ENCODE peak calls at places on chromosomes 2 and 18, in four cellular contexts. L, H, S and J are unnamed samples.

GRCh38 chr2:47193607-47194006 is 38.5 kb upstream of the STPG4 start:
- DNase-seq in H (no peak), S (no peak), L (no peak), J (no peak)

GRCh38 chr2:170715932-170716777 is 1.0 kb downstream of the SP5 start:
- DNase-seq in H (no peak), L (peak), S (no peak), J (no peak)

GRCh38 chr2:215983581-215984351 is 29.6 kb downstream of the MREG start:
- DNase-seq in L (no peak), H (no peak), S (no peak), J (no peak)

GRCh38 chr2:4217737-4218136 is 514.4 kb downstream of the DCDC2C start:
- DNase-seq in L (no peak), H (no peak), S (no peak), J (no peak)

GRCh38 chr18:36419188-36419912 is 121.8 kb downstream of the FHOD3 start:
- DNase-seq in L (no peak), S (no peak), H (no peak), J (no peak)

GRCh38 chr2:191311156-191311555 is 66.0 kb downstream of the MYO1B start:
- DNase-seq in L (no peak), S (no peak), H (no peak), J (no peak)

GRCh38 chr2:164606557-164606956 is 14.7 kb downstream of the GRB14 start:
- DNase-seq in L (no peak), S (no peak), H (no peak), J (no peak)

GRCh38 chr2:120483355-120483754 is 137.4 kb downstream of the INHBB start:
- DNase-seq in S (no peak), H (peak), L (no peak), J (no peak)

GRCh38 chr18:13915973-13916372 is 637 bp upstream of the MC2R start:
- DNase-seq in H (no peak), S (no peak), L (peak), J (no peak)

GRCh38 chr2:65256088-65256487 is 28.5 kb downstream of the ACTR2 start:
- DNase-seq in L (no peak), S (no peak), H (no peak), J (no peak)

GRCh38 chr2:120914839-120915521 is 179.3 kb downstream of the GLI2 start:
- DNase-seq in H (no peak), L (no peak), S (no peak), J (no peak)

GRCh38 chr2:181073896-181074295 is 93.5 kb downstream of the UBE2E3 start:
- DNase-seq in S (no peak), H (no peak), L (no peak), J (no peak)

GRCh38 chr18:55515946-55516710 is 71.9 kb downstream of the TCF4 start:
- DNase-seq in L (no peak), H (no peak), S (no peak), J (no peak)

GRCh38 chr2:126886201-126886905 is 12.3 kb upstream of the TEX51 start:
- DNase-seq in S (no peak), H (peak), L (peak), J (peak)

GRCh38 chr2:166373951-166374350 is 1.8 kb downstream of the SCN9A start:
- DNase-seq in H (no peak), S (no peak), L (no peak), J (no peak)

GRCh38 chr2:3493610-3493997 is 25.7 kb downstream of the ADI1 start:
- DNase-seq in L (no peak), S (no peak), H (no peak), J (no peak)

GRCh38 chr2:32485399-32485798 is 128.6 kb downstream of the BIRC6 start:
- DNase-seq in L (no peak), H (no peak), S (no peak), J (no peak)

GRCh38 chr18:6650063-6650462 is 79.5 kb upstream of the ARHGAP28 start:
- DNase-seq in L (no peak), H (no peak), S (no peak), J (no peak)

GRCh38 chr2:217902281-217903141 is 100.3 kb downstream of the TNS1 start:
- DNase-seq in H (peak), L (no peak), S (no peak), J (no peak)

GRCh38 chr2:195442458-195443175 is 214.4 kb upstream of the SLC39A10 start:
- DNase-seq in L (no peak), H (no peak), S (no peak), J (no peak)

GRCh38 chr2:55581435-55581834 is 36.0 kb downstream of the PPP4R3B start:
- DNase-seq in S (no peak), L (no peak), H (no peak), J (no peak)

GRCh38 chr2:36701391-36701795 is 4.9 kb downstream of the VIT start:
- DNase-seq in L (peak), H (no peak), S (no peak), J (peak)

GRCh38 chr2:134148843-134149472 is 104.9 kb upstream of the MGAT5 start:
- DNase-seq in S (no peak), H (no peak), L (no peak), J (no peak)

GRCh38 chr2:104897515-104898184 is 43.7 kb downstream of the POU3F3 start:
- DNase-seq in S (no peak), L (no peak), H (no peak), J (no peak)

GRCh38 chr2:124877065-124877671 is 852.1 kb downstream of the CNTNAP5 start:
- DNase-seq in L (no peak), H (no peak), S (no peak), J (no peak)

GRCh38 chr18:57441395-57441794 is 6.2 kb downstream of the ONECUT2 start:
- DNase-seq in H (no peak), S (no peak), L (peak), J (no peak)

GRCh38 chr2:113812204-113812603 is 55.8 kb upstream of the SLC35F5 start:
- DNase-seq in S (no peak), H (no peak), L (no peak), J (no peak)

GRCh38 chr2:197453914-197454398 is 604 bp downstream of the COQ10B start:
- DNase-seq in L (no peak), H (no peak), S (peak), J (no peak)

GRCh38 chr18:52572036-52572750 is 232.2 kb downstream of the DCC start:
- DNase-seq in L (no peak), H (no peak), S (no peak), J (no peak)

GRCh38 chr18:28438381-28438780 is 261.5 kb upstream of the CDH2 start:
- DNase-seq in H (no peak), S (no peak), L (no peak), J (no peak)

GRCh38 chr2:230011617-230012016 is 57.1 kb downstream of the SLC16A14 start:
- DNase-seq in H (no peak), L (no peak), S (no peak), J (no peak)

GRCh38 chr2:175002547-175003274 is 2.5 kb downstream of the CHN1 start:
- DNase-seq in L (no peak), H (no peak), S (no peak), J (no peak)

DNA sequence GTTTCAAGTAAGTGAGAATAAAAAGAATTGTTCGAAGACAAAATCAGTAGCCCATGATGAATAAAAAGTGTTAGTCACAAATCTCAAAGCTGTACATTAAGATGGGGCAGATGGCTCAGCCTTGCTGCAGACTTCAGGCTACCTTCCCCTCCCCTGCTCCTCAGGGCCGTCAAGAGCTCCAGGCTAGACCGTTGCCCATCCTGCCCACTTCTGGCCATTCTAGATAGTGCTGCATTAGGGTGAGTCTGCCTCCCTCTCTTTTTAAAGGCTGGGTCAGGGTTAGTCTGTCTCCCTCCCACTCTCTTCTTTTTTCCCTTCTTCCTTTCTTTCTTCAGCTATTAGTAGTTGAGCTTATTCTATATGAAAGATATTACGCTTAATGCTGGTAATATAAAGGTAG is 86.0 kb downstream of the MAPRE2 start:
- DNase-seq in H (no peak), S (no peak), L (no peak), J (no peak)
- H3K27ac ChIP-seq in H (no peak), S (no peak), L (no peak), J (no peak)

GRCh38 chr2:12587729-12588522 is 128.8 kb upstream of the TRIB2 start:
- DNase-seq in L (no peak), H (no peak), S (peak), J (no peak)
- TF ChIP-seq POLR2AphosphoS5 in L (no peak), H (no peak), S (no peak), J (no peak)

GRCh38 chr18:3984163-3984757 is 470.8 kb downstream of the DLGAP1 start:
- DNase-seq in S (peak), L (no peak), H (no peak), J (no peak)

GRCh38 chr18:3982541-3982940 is 472.6 kb downstream of the DLGAP1 start:
- DNase-seq in S (no peak), L (no peak), H (no peak), J (no peak)

GRCh38 chr18:3985664-3986063 is 469.4 kb downstream of the DLGAP1 start:
- DNase-seq in S (no peak), L (no peak), H (no peak), J (no peak)

GRCh38 chr18:3983351-3983969 is 471.6 kb downstream of the DLGAP1 start:
- DNase-seq in H (no peak), S (no peak), L (no peak), J (no peak)

GRCh38 chr18:3985030-3985429 is 470.1 kb downstream of the DLGAP1 start:
- DNase-seq in S (no peak), H (no peak), L (no peak), J (no peak)
- H3K27ac ChIP-seq in S (no peak), H (no peak), L (no peak), J (no peak)

DNA sequence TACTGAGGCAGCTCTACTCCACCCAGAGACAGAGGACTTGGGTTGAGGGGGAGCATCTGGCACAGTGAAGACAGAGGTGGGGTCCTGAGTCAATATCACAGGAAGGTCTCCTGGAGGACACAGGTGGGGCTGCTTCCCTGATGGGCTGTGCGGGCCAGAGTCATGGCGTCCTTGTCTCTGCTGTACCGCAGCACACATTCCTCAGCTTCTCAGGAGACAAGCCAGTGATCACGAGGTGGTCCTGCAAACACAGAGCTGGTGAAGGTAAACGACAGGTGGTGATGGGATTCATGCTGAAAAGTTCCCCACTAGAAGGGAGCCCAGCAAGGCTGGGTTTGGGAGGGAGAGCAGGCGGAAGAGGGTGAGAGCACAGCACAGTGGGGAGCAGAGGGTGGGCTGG is 9.7 kb downstream of the TCF23 start:
- DNase-seq in H (no peak), L (no peak), S (no peak), J (no peak)
- TF ChIP-seq POLR2AphosphoS5 in H (no peak), L (no peak), S (no peak), J (no peak)